ENCODE peak calls at places on chromosome 14, in ten cellular contexts. L is ovary, J is aorta, V is thyroid gland, M is body of pancreas, Q is testis, S is lower lobe of right lung, X is psoas muscle, G is ascending aorta, Y is PC-9. F is an unnamed sample.

GRCh38 chr14:67411820-67412421 is at the start of gene PLEK2:
- DNase-seq in L (no peak), J (peak), V (peak), M (peak), Q (peak), S (peak), X (peak), G (peak), Y (peak), F (no peak)

GRCh38 chr14:24849471-24849870 is 200.5 kb downstream of the STXBP6 start:
- DNase-seq in L (no peak), J (no peak), V (no peak), M (no peak), Q (no peak), S (no peak), X (no peak), G (no peak), Y (no peak), F (no peak)

GRCh38 chr14:73207615-73208014 is 29.7 kb upstream of the PAPLN start:
- DNase-seq in L (no peak), J (no peak), V (no peak), M (no peak), Q (no peak), S (no peak), X (no peak), G (no peak), Y (no peak), F (no peak)

GRCh38 chr14:49250517-49250916 is 335.7 kb downstream of the RPS29 start:
- DNase-seq in L (no peak), J (no peak), V (no peak), M (no peak), Q (no peak), S (no peak), X (no peak), G (no peak), Y (no peak), F (no peak)

GRCh38 chr14:73221945-73222344 is 15.4 kb upstream of the PAPLN start:
- DNase-seq in L (no peak), J (no peak), V (no peak), M (no peak), Q (no peak), S (no peak), X (no peak), G (no peak), Y (no peak), F (peak)

GRCh38 chr14:99511421-99512109 is 30.4 kb downstream of the CCNK start:
- DNase-seq in L (peak), J (peak), V (no peak), M (no peak), Q (peak), S (no peak), X (peak), G (peak), Y (no peak), F (no peak)

GRCh38 chr14:21852061-21852664 is 178.5 kb upstream of the OR4E1 start:
- DNase-seq in L (no peak), J (no peak), V (peak), M (peak), Q (peak), S (no peak), X (peak), G (no peak), Y (peak), F (no peak)

GRCh38 chr14:85416771-85417170 is 113.2 kb upstream of the FLRT2 start:
- DNase-seq in L (no peak), J (no peak), V (no peak), M (no peak), Q (no peak), S (no peak), X (no peak), G (no peak), Y (no peak), F (no peak)

GRCh38 chr14:93788557-93789365 is 476 bp upstream of the PRIMA1 start:
- DNase-seq in L (peak), J (peak), V (peak), M (peak), Q (peak), S (no peak), X (no peak), G (peak), Y (no peak), F (no peak)
- H3K4me3 ChIP-seq in L (peak), J (peak), V (peak), M (no peak), Q (peak), S (peak), X (peak), G (peak), Y (no peak), F (no peak)

GRCh38 chr14:69879175-69880047 is at the start of gene SMOC1:
- DNase-seq in L (no peak), J (peak), V (peak), M (peak), Q (peak), S (no peak), X (peak), G (no peak), Y (no peak), F (no peak)
- H3K4me3 ChIP-seq in L (no peak), J (no peak), V (no peak), M (peak), Q (peak), S (peak), X (peak), G (peak), Y (no peak), F (no peak)

DNA sequence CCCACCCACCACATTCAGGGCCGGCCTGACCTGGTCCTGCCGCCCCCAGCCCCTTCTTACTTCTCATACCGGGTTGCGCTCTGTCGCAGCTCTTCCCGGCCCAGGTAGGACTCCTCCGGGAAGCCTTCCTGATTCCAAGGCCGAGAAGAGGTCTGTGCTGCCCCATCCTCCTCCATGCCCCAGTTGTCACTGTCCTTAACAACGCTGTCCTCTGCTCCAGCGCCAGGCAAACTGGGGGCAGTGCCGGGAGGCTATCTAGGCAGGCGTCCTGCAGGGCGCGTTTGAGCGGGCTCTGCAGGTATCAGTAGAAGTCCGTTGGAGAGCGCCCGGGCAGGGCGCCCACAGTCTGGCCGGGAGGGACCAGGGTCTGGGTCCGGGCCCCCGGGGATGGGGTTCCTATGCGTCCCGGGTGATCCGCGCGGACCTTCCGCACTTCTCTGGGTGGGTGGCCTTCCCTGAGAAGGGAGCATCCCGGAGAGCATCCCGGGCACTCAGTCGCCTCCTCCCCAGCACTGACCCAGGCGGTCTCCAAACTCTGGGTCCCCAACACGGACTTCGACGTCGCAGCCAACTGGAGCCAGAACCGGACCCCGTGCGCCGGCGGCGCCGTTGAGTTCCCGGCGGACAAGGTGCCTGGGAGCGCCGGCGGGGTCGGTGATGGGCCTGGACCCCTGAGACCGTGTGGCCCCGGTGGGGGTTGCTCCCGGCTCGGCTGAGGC is 897 bp downstream of the AMN start:
- DNase-seq in L (no peak), J (no peak), V (no peak), M (no peak), Q (no peak), S (peak), X (no peak), G (no peak), Y (no peak), F (no peak)
- H3K4me3 ChIP-seq in L (no peak), J (no peak), V (no peak), M (no peak), Q (no peak), S (peak), X (peak), G (no peak), Y (no peak), F (no peak)

GRCh38 chr14:77074969-77075368 is 23.1 kb upstream of the CIPC start:
- DNase-seq in L (no peak), J (no peak), V (no peak), M (no peak), Q (no peak), S (no peak), X (no peak), G (no peak), Y (no peak), F (no peak)
- H3K4me3 ChIP-seq in L (no peak), J (no peak), V (no peak), M (no peak), Q (no peak), S (peak), X (no peak), G (no peak), Y (no peak), F (no peak)

F was measured in BJ.